ENCODE peak calls at places on chromosome 15, in seven cellular contexts. L is DND-41; B is pulmonary artery endothelial cell; N is activated T-helper 1 cell treated with anti-CD3 and anti-CD28 coated beads, Interleukin-2, amount 50 U/mL, for 16 hours; R is stimulated activated naive B cell treated with anti-CD40 and anti-IgM and Interleukin-4, amounts not matched to agents 10 μg/mL and 1 μg/mL and 100 μg/mL, for 72 hours; O is heart left ventricle; I is SJSA1. S is an unnamed sample.

GRCh38 chr15:74752486-74753395 is 4.1 kb downstream of the CYP1A2 start:
- DNase-seq in B (no peak), L (no peak), I (no peak), O (no peak), R (no peak), N (no peak), S (no peak)

GRCh38 chr15:21261965-21262850 is 178.1 kb downstream of the POTEB3 start:
- DNase-seq in L (no peak), R (no peak), I (peak; percentile 46), O (peak; percentile 69), B (no peak), N (no peak), S (no peak)

GRCh38 chr15:74604983-74605809 is 10.4 kb upstream of the CLK3 start:
- DNase-seq in L (no peak), I (no peak), O (no peak), B (no peak), N (no peak), R (no peak), S (no peak)

GRCh38 chr15:49380912-49381311 is 42.1 kb upstream of the FGF7 start:
- DNase-seq in N (no peak), I (no peak), R (no peak), L (no peak), B (no peak), O (no peak), S (no peak)

GRCh38 chr15:98904466-98905048 is 103.0 kb downstream of the PGPEP1L start:
- DNase-seq in B (no peak), N (no peak), R (no peak), O (no peak), I (no peak), L (peak; percentile 47), S (no peak)

GRCh38 chr15:39051931-39052705 is 487.5 kb upstream of the RASGRP1 start:
- DNase-seq in N (no peak), L (no peak), B (no peak), I (no peak), O (no peak), R (no peak), S (no peak)

GRCh38 chr15:52567886-52568568 is 803 bp downstream of the ARPP19 start:
- DNase-seq in B (no peak), N (peak; percentile 30), O (no peak), R (peak; percentile 34), I (no peak), L (peak; percentile 10), S (peak; percentile 7)

GRCh38 chr15:48581221-48581620 is 64.3 kb downstream of the FBN1 start:
- DNase-seq in L (no peak), O (no peak), N (no peak), I (no peak), B (no peak), R (no peak), S (no peak)

GRCh38 chr15:38520035-38520434 is 44.6 kb downstream of the RASGRP1 start:
- DNase-seq in R (no peak), B (no peak), N (no peak), O (no peak), I (no peak), L (no peak), S (no peak)

GRCh38 chr15:41982133-41982930 is 10.0 kb upstream of the EHD4 start:
- DNase-seq in B (no peak), I (peak; percentile 18), N (no peak), R (no peak), L (no peak), O (no peak), S (no peak)

GRCh38 chr15:92668086-92668485 is 12.5 kb upstream of the FAM174B start:
- DNase-seq in O (no peak), B (no peak), R (no peak), I (no peak), N (no peak), L (no peak), S (no peak)

GRCh38 chr15:81297580-81298575 is 26.1 kb downstream of the STARD5 start:
- DNase-seq in L (no peak), N (no peak), O (no peak), B (no peak), R (no peak), I (no peak), S (no peak)

GRCh38 chr15:59549339-59549807 is 62.2 kb upstream of the GCNT3 start:
- DNase-seq in R (no peak), N (no peak), B (no peak), L (no peak), I (no peak), O (no peak), S (no peak)

GRCh38 chr15:37891754-37892368 is 42.6 kb upstream of the TMCO5A start:
- DNase-seq in B (peak; percentile 13), N (no peak), R (no peak), O (no peak), I (no peak), L (no peak), S (no peak)

GRCh38 chr15:57329582-57330367 is 46.5 kb upstream of the CGNL1 start:
- DNase-seq in R (no peak), O (no peak), L (no peak), B (no peak), I (no peak), N (no peak), S (no peak)

GRCh38 chr15:66872394-66872793 is 170.4 kb downstream of the SMAD6 start:
- DNase-seq in N (no peak), O (no peak), I (no peak), L (no peak), B (no peak), R (no peak), S (no peak)

GRCh38 chr15:22888120-22888859 is 49.8 kb downstream of the NIPA2 start:
- DNase-seq in O (no peak), N (no peak), I (peak; percentile 84), B (peak; percentile 59), R (no peak), L (no peak), S (peak; percentile 70)

GRCh38 chr15:90774731-90775521 is 57.8 kb downstream of the BLM start:
- DNase-seq in N (no peak), L (no peak), O (no peak), B (no peak), R (no peak), I (no peak), S (no peak)